ENCODE peak calls at places on chromosomes 7 and 10, in eight cellular contexts. T is breast epithelium, F is heart right ventricle, D is heart left ventricle, Y is cardiac muscle cell, O is mesenchymal stem cell, B is cardiac fibroblast, H is BJ. N is an unnamed sample.

GRCh38 chr7:1715671-1716074 is 45.6 kb downstream of the ELFN1 start:
- DNase-seq in T (no peak), F (no peak), D (no peak), Y (no peak), O (no peak), B (no peak), H (no peak), N (peak; percentile 66)

GRCh38 chr7:1287629-1288225 is 55.1 kb downstream of the UNCX start:
- DNase-seq in T (no peak), F (peak; percentile 3), D (no peak), Y (no peak), O (no peak), B (no peak), H (no peak), N (no peak)

GRCh38 chr7:46993396-46993795 is 588.5 kb downstream of the TNS3 start:
- DNase-seq in T (no peak), F (no peak), D (no peak), Y (peak; percentile 2), O (peak; percentile 32), B (peak; percentile 62), H (no peak), N (no peak)

GRCh38 chr7:149772821-149773425 is 465 bp downstream of the ZNF467 start:
- DNase-seq in T (no peak), F (no peak), D (peak; percentile 76), Y (peak; percentile 56), O (no peak), B (no peak), H (no peak), N (peak; percentile 51)

GRCh38 chr7:1758859-1759521 is 88.9 kb downstream of the ELFN1 start:
- DNase-seq in T (no peak), F (peak; percentile 72), D (no peak), Y (no peak), O (no peak), B (no peak), H (no peak), N (no peak)

GRCh38 chr7:128427289-128427891 is 17.6 kb upstream of the IMPDH1 start:
- DNase-seq in T (no peak), F (no peak), D (no peak), Y (peak; percentile 65), O (peak; percentile 62), B (peak; percentile 72), H (no peak), N (peak; percentile 70)

GRCh38 chr10:110652475-110653118 is 8.5 kb downstream of the RBM20 start:
- DNase-seq in T (no peak), F (no peak), D (no peak), Y (no peak), O (no peak), B (no peak), H (no peak), N (no peak)

GRCh38 chr7:16431646-16432424 is 10.5 kb upstream of the CRPPA start:
- DNase-seq in T (no peak), F (no peak), D (no peak), Y (peak; percentile 55), O (peak; percentile 26), B (no peak), H (no peak), N (peak; percentile 72)

GRCh38 chr7:37109016-37109415 is 339.6 kb downstream of the ELMO1 start:
- DNase-seq in T (no peak), F (no peak), D (no peak), Y (no peak), O (peak; percentile 59), B (no peak), H (no peak), N (no peak)

GRCh38 chr10:34102237-34102673 is 712.8 kb downstream of the PARD3 start:
- DNase-seq in T (peak; percentile 35), F (peak; percentile 71), D (peak; percentile 80), Y (no peak), O (peak; percentile 78), B (peak; percentile 83), H (no peak), N (no peak)

GRCh38 chr10:115503546-115503945 is 410.4 kb downstream of the ATRNL1 start:
- DNase-seq in T (no peak), F (no peak), D (no peak), Y (no peak), O (no peak), B (no peak), H (no peak), N (peak; percentile 44)

GRCh38 chr7:155339474-155339873 is 41.8 kb downstream of the INSIG1 start:
- DNase-seq in T (no peak), F (no peak), D (no peak), Y (no peak), O (no peak), B (no peak), H (no peak), N (no peak)

GRCh38 chr10:17616403-17617030 is 657 bp downstream of the HACD1 start:
- DNase-seq in T (peak; percentile 52), F (peak; percentile 79), D (peak; percentile 84), Y (peak; percentile 97), O (peak; percentile 72), B (peak; percentile 73), H (no peak), N (peak; percentile 90)

GRCh38 chr10:114519306-114519669 is 115.0 kb upstream of the AFAP1L2 start:
- DNase-seq in T (peak; percentile 82), F (no peak), D (no peak), Y (no peak), O (peak; percentile 18), B (no peak), H (no peak), N (no peak)

GRCh38 chr10:83083866-83084265 is 1055.4 kb upstream of the GHITM start:
- DNase-seq in T (no peak), F (no peak), D (no peak), Y (no peak), O (no peak), B (no peak), H (no peak), N (no peak)

GRCh38 chr10:108653466-108653865 is 1269.8 kb downstream of the XPNPEP1 start:
- DNase-seq in T (no peak), F (no peak), D (no peak), Y (no peak), O (peak; percentile 22), B (no peak), H (no peak), N (no peak)

GRCh38 chr10:102641880-102642552 is 2.3 kb upstream of the TRIM8 start:
- DNase-seq in T (peak; percentile 98), F (peak; percentile 99), D (peak; percentile 99), Y (peak; percentile 99), O (peak; percentile 99), B (peak; percentile 99), H (peak; percentile 84), N (peak; percentile 99)

GRCh38 chr7:2979276-2979675 is 64.4 kb downstream of the CARD11 start:
- DNase-seq in T (no peak), F (no peak), D (no peak), Y (no peak), O (no peak), B (no peak), H (no peak), N (no peak)
- H3K4me3 ChIP-seq in T (peak overlapping the region; percentile 24), F (no peak overlapping the region), D (no peak overlapping the region), Y (no peak overlapping the region), O (no peak overlapping the region), B (no peak overlapping the region), H (no peak overlapping the region), N (no peak overlapping the region)

GRCh38 chr10:120977892-120978291 is 126.7 kb downstream of the WDR11 start:
- DNase-seq in T (no peak), F (no peak), D (no peak), Y (no peak), O (no peak), B (no peak), H (no peak), N (no peak)

GRCh38 chr10:120978589-120979252 is 127.6 kb downstream of the WDR11 start:
- DNase-seq in T (no peak), F (no peak), D (no peak), Y (no peak), O (peak; percentile 66), B (no peak), H (no peak), N (no peak)

GRCh38 chr10:120981601-120982381 is 130.6 kb downstream of the WDR11 start:
- DNase-seq in T (no peak), F (no peak), D (no peak), Y (no peak), O (peak; percentile 4), B (no peak), H (no peak), N (peak; percentile 91)

GRCh38 chr10:120980316-120980975 is 129.3 kb downstream of the WDR11 start:
- DNase-seq in T (no peak), F (no peak), D (no peak), Y (no peak), O (no peak), B (no peak), H (no peak), N (peak; percentile 58)

GRCh38 chr10:120979435-120980315 is 128.5 kb downstream of the WDR11 start:
- DNase-seq in T (peak; percentile 28), F (no peak), D (no peak), Y (peak; percentile 56), O (peak; percentile 14), B (no peak), H (no peak), N (peak; percentile 45)
- H3K4me3 ChIP-seq in T (peak overlapping the region; percentile 42), F (peak overlapping the region; percentile 28), D (peak overlapping the region; percentile 13), Y (peak overlapping the region; percentile 23), O (peak overlapping the region; percentile 4), B (no peak overlapping the region), H (no peak overlapping the region), N (no peak overlapping the region)

GRCh38 chr10:91219371-91220193 is 881 bp upstream of the PCGF5 start:
- DNase-seq in T (no peak), F (no peak), D (no peak), Y (no peak), O (no peak), B (no peak), H (no peak), N (no peak)
- H3K4me3 ChIP-seq in T (peak overlapping the region; percentile 96), F (peak overlapping the region; percentile 96), D (peak overlapping the region; percentile 86), Y (peak overlapping the region; percentile 96), O (no peak overlapping the region), B (no peak overlapping the region), H (no peak overlapping the region), N (no peak overlapping the region)

GRCh38 chr7:4191046-4191445 is 491.0 kb upstream of the FOXK1 start:
- DNase-seq in T (no peak), F (no peak), D (peak; percentile 36), Y (no peak), O (no peak), B (no peak), H (no peak), N (no peak)

GRCh38 chr7:4189151-4189570 is 492.9 kb upstream of the FOXK1 start:
- DNase-seq in T (peak; percentile 97), F (peak; percentile 83), D (peak; percentile 80), Y (no peak), O (peak; percentile 67), B (peak; percentile 17), H (no peak), N (no peak)

GRCh38 chr7:4190021-4190981 is 491.8 kb upstream of the FOXK1 start:
- DNase-seq in T (no peak), F (no peak), D (peak; percentile 35), Y (no peak), O (no peak), B (no peak), H (no peak), N (no peak)

GRCh38 chr7:4186513-4186780 is 495.6 kb upstream of the FOXK1 start:
- DNase-seq in T (no peak), F (no peak), D (no peak), Y (no peak), O (no peak), B (no peak), H (no peak), N (no peak)

DNA sequence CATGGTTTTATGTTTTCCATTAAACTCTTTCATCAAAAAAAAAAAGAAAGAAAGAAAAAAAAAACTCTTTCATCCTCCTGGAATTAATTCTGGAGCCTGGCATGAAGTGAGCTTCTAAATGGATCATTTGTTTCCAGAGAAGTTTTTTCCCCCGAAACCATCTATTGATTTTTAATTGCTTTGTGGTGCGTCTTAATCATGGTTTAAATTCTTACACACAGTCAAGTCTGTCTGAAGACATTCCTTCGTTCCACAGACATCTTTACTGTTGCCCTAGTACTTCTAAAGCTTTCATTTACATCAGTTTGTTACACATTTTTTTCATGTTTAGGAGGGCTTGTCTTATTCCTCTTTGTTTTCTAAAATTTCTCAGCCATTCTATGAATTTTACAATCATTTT is 493.4 kb upstream of the FOXK1 start:
- DNase-seq in T (no peak), F (no peak), D (no peak), Y (no peak), O (no peak), B (no peak), H (no peak), N (no peak)
- H3K4me3 ChIP-seq in T (no peak overlapping the region), F (no peak overlapping the region), D (no peak overlapping the region), Y (no peak overlapping the region), O (no peak overlapping the region), B (no peak overlapping the region), H (no peak overlapping the region), N (no peak overlapping the region)

N was measured in mesendoderm.